ENCODE peak calls at places on chromosomes 3 and 15, in nine cellular contexts. H is hippocampal formation, M is RWPE2, A is brain pericyte, W is brain microvascular endothelial cell, T is left colon, R is NCI-H345, I is substantia nigra, L is tibial nerve. E is an unnamed sample.

GRCh38 chr3:13098605-13099004 is 25.4 kb upstream of the IQSEC1 start:
- DNase-seq in H (no peak), R (no peak), I (no peak), A (no peak), W (no peak), M (no peak), T (no peak), L (no peak), E (no peak)

GRCh38 chr15:77739591-77740378 is 107.1 kb upstream of the LINGO1 start:
- DNase-seq in L (no peak), W (no peak), I (no peak), A (no peak), M (no peak), T (no peak), R (peak), H (no peak), E (no peak)

GRCh38 chr3:41202834-41203345 is 3.6 kb downstream of the CTNNB1 start:
- DNase-seq in A (peak), I (no peak), T (no peak), W (peak), H (peak), L (no peak), M (no peak), R (peak), E (no peak)

GRCh38 chr3:49428697-49429100 is 425 bp downstream of the NICN1 start:
- DNase-seq in I (no peak), T (no peak), L (no peak), R (no peak), W (no peak), M (no peak), H (no peak), A (no peak), E (no peak)

GRCh38 chr15:68640791-68641331 is 62.1 kb downstream of the CORO2B start:
- DNase-seq in T (no peak), M (peak), W (no peak), I (no peak), R (peak), L (no peak), H (peak), A (no peak), E (no peak)

GRCh38 chr15:69718916-69719315 is 266.3 kb downstream of the RPLP1 start:
- DNase-seq in W (no peak), I (peak), L (no peak), H (peak), A (no peak), T (no peak), M (no peak), R (no peak), E (no peak)

GRCh38 chr3:2540115-2540514 is 441.4 kb downstream of the CNTN4 start:
- DNase-seq in A (no peak), L (no peak), H (no peak), R (no peak), W (no peak), I (no peak), T (no peak), M (no peak), E (no peak)

GRCh38 chr3:101170806-101171558 is 149.4 kb downstream of the IMPG2 start:
- DNase-seq in T (no peak), A (no peak), I (no peak), M (no peak), W (no peak), R (no peak), L (no peak), H (no peak), E (no peak)

GRCh38 chr3:32106929-32107362 is 526 bp downstream of the GPD1L start:
- DNase-seq in L (no peak), A (no peak), W (no peak), H (no peak), T (peak), I (no peak), M (no peak), R (no peak), E (no peak)

GRCh38 chr15:49876401-49877038 is 242.5 kb downstream of the ATP8B4 start:
- DNase-seq in A (no peak), I (no peak), M (no peak), H (no peak), R (no peak), L (no peak), T (peak), W (no peak), E (no peak)

GRCh38 chr15:67101981-67102929 is 36.9 kb downstream of the SMAD3 start:
- DNase-seq in H (no peak), A (no peak), L (no peak), W (peak), R (no peak), M (no peak), I (no peak), T (no peak), E (no peak)

GRCh38 chr3:136938334-136938733 is 19.4 kb upstream of the IL20RB start:
- DNase-seq in T (no peak), L (no peak), A (no peak), I (no peak), R (no peak), M (no peak), H (no peak), W (peak), E (no peak)

GRCh38 chr15:95620934-95621579 is 709.4 kb upstream of the NR2F2 start:
- DNase-seq in I (no peak), R (no peak), L (no peak), W (no peak), H (no peak), M (no peak), A (no peak), T (no peak), E (no peak)

GRCh38 chr3:187281191-187281714 is 10.3 kb downstream of the MASP1 start:
- DNase-seq in L (no peak), I (no peak), T (no peak), W (peak), H (no peak), A (no peak), R (no peak), M (no peak), E (no peak)

GRCh38 chr15:99703603-99704443 is 29.4 kb downstream of the LYSMD4 start:
- DNase-seq in W (peak), L (no peak), I (no peak), A (peak), M (no peak), R (peak), H (peak), T (no peak), E (no peak)

GRCh38 chr15:86743283-86743903 is 663.7 kb downstream of the AGBL1 start:
- DNase-seq in I (no peak), H (no peak), W (no peak), R (no peak), A (no peak), T (peak), L (no peak), M (no peak), E (no peak)

GRCh38 chr3:15428539-15428938 is 1.1 kb downstream of the EAF1 start:
- DNase-seq in R (no peak), A (no peak), H (no peak), L (no peak), I (no peak), T (no peak), W (peak), M (no peak), E (no peak)

GRCh38 chr15:76460871-76461270 is 124.3 kb downstream of the ISL2 start:
- DNase-seq in T (no peak), R (no peak), L (no peak), M (no peak), I (no peak), H (no peak), A (no peak), W (no peak), E (no peak)

GRCh38 chr3:141439589-141439988 is 47.2 kb upstream of the RASA2 start:
- DNase-seq in L (no peak), A (no peak), W (no peak), M (no peak), R (no peak), H (no peak), T (no peak), I (no peak), E (no peak)

GRCh38 chr3:12809001-12809400 is 12.5 kb downstream of the CAND2 start:
- DNase-seq in M (no peak), W (no peak), H (no peak), L (no peak), A (no peak), T (no peak), I (no peak), R (no peak), E (no peak)

GRCh38 chr3:43378066-43378935 is 92.0 kb downstream of the SNRK start:
- DNase-seq in T (peak), W (peak), A (no peak), R (no peak), H (no peak), M (no peak), I (no peak), L (no peak), E (no peak)

GRCh38 chr3:129344540-129345220 is 66.0 kb downstream of the HMCES start:
- DNase-seq in T (no peak), M (no peak), H (no peak), I (no peak), L (no peak), R (no peak), W (no peak), A (no peak), E (no peak)

GRCh38 chr15:22884344-22884743 is 45.9 kb downstream of the NIPA2 start:
- DNase-seq in A (no peak), M (no peak), R (no peak), L (no peak), I (no peak), T (no peak), W (no peak), H (no peak), E (no peak)

GRCh38 chr15:49720221-49720620 is 99.4 kb downstream of the DTWD1 start:
- DNase-seq in M (no peak), H (peak), R (no peak), A (no peak), W (no peak), I (no peak), T (no peak), L (no peak), E (no peak)